ENCODE peak calls at places on chromosome 3, in nine cellular contexts. One of them, this sample, is unnamed.

GRCh38 chr3:23712656-23713559 is 92.8 kb upstream of the UBE2E1 start:
- DNase-seq in NCI-H69: peak; percentile 89
- DNase-seq in stomach: no peak
- DNase-seq in C1 segment of cervical spinal cord: no peak
- DNase-seq in G401: peak; percentile 97
- DNase-seq in stimulated activated CD4-positive, alpha-beta T cell treated with anti-CD3 and anti-CD28 coated beads, Interleukin-12 subunit alpha, Interleukin-12 subunit beta, amount 100 ng/mL, for 4 hours: no peak
- DNase-seq in NCI-H1092: peak; percentile 34
- DNase-seq in anterior cingulate cortex: no peak
- DNase-seq in LHCN-M2: peak; percentile 72
- DNase-seq in this sample: no peak

GRCh38 chr3:194089357-194090177 is 46.4 kb upstream of the HES1 start:
- DNase-seq in NCI-H69: peak; percentile 67
- DNase-seq in stomach: peak; percentile 40
- DNase-seq in C1 segment of cervical spinal cord: no peak
- DNase-seq in G401: no peak
- DNase-seq in stimulated activated CD4-positive, alpha-beta T cell treated with anti-CD3 and anti-CD28 coated beads, Interleukin-12 subunit alpha, Interleukin-12 subunit beta, amount 100 ng/mL, for 4 hours: no peak
- DNase-seq in NCI-H1092: no peak
- DNase-seq in anterior cingulate cortex: peak; percentile 52
- DNase-seq in LHCN-M2: peak; percentile 92
- DNase-seq in this sample: no peak

GRCh38 chr3:161420746-161421145 is 49.4 kb upstream of the SPTSSB start:
- DNase-seq in NCI-H69: peak; percentile 83
- DNase-seq in stomach: peak; percentile 62
- DNase-seq in C1 segment of cervical spinal cord: no peak
- DNase-seq in G401: no peak
- DNase-seq in stimulated activated CD4-positive, alpha-beta T cell treated with anti-CD3 and anti-CD28 coated beads, Interleukin-12 subunit alpha, Interleukin-12 subunit beta, amount 100 ng/mL, for 4 hours: no peak
- DNase-seq in NCI-H1092: no peak
- DNase-seq in anterior cingulate cortex: no peak
- DNase-seq in LHCN-M2: no peak
- DNase-seq in this sample: no peak

GRCh38 chr3:9721698-9722057 is 9.9 kb upstream of the BRPF1 start:
- DNase-seq in NCI-H69: no peak
- DNase-seq in stomach: no peak
- DNase-seq in C1 segment of cervical spinal cord: no peak
- DNase-seq in G401: no peak
- DNase-seq in stimulated activated CD4-positive, alpha-beta T cell treated with anti-CD3 and anti-CD28 coated beads, Interleukin-12 subunit alpha, Interleukin-12 subunit beta, amount 100 ng/mL, for 4 hours: no peak
- DNase-seq in NCI-H1092: no peak
- DNase-seq in anterior cingulate cortex: no peak
- DNase-seq in LHCN-M2: no peak
- DNase-seq in this sample: no peak

GRCh38 chr3:50333744-50334328 is 5.8 kb upstream of the TUSC2 start:
- DNase-seq in NCI-H69: no peak
- DNase-seq in stomach: no peak
- DNase-seq in C1 segment of cervical spinal cord: no peak
- DNase-seq in G401: no peak
- DNase-seq in stimulated activated CD4-positive, alpha-beta T cell treated with anti-CD3 and anti-CD28 coated beads, Interleukin-12 subunit alpha, Interleukin-12 subunit beta, amount 100 ng/mL, for 4 hours: no peak
- DNase-seq in NCI-H1092: no peak
- DNase-seq in anterior cingulate cortex: no peak
- DNase-seq in LHCN-M2: no peak
- DNase-seq in this sample: no peak

GRCh38 chr3:150249776-150250175 is 158.3 kb upstream of the TSC22D2 start:
- DNase-seq in NCI-H69: peak; percentile 89
- DNase-seq in stomach: no peak
- DNase-seq in C1 segment of cervical spinal cord: no peak
- DNase-seq in G401: no peak
- DNase-seq in stimulated activated CD4-positive, alpha-beta T cell treated with anti-CD3 and anti-CD28 coated beads, Interleukin-12 subunit alpha, Interleukin-12 subunit beta, amount 100 ng/mL, for 4 hours: no peak
- DNase-seq in NCI-H1092: no peak
- DNase-seq in anterior cingulate cortex: no peak
- DNase-seq in LHCN-M2: no peak
- DNase-seq in this sample: no peak

GRCh38 chr3:179149239-179149887 is 1.2 kb downstream of the PIK3CA start:
- DNase-seq in NCI-H69: peak; percentile 72
- DNase-seq in stomach: no peak
- DNase-seq in C1 segment of cervical spinal cord: peak; percentile 17
- DNase-seq in G401: peak; percentile 63
- DNase-seq in stimulated activated CD4-positive, alpha-beta T cell treated with anti-CD3 and anti-CD28 coated beads, Interleukin-12 subunit alpha, Interleukin-12 subunit beta, amount 100 ng/mL, for 4 hours: peak; percentile 16
- DNase-seq in NCI-H1092: no peak
- DNase-seq in anterior cingulate cortex: no peak
- DNase-seq in LHCN-M2: peak; percentile 15
- DNase-seq in this sample: no peak

GRCh38 chr3:31466016-31466415 is 66.7 kb upstream of the STT3B start:
- DNase-seq in NCI-H69: no peak
- DNase-seq in stomach: no peak
- DNase-seq in C1 segment of cervical spinal cord: no peak
- DNase-seq in G401: no peak
- DNase-seq in stimulated activated CD4-positive, alpha-beta T cell treated with anti-CD3 and anti-CD28 coated beads, Interleukin-12 subunit alpha, Interleukin-12 subunit beta, amount 100 ng/mL, for 4 hours: no peak
- DNase-seq in NCI-H1092: no peak
- DNase-seq in anterior cingulate cortex: no peak
- DNase-seq in LHCN-M2: peak; percentile 42
- DNase-seq in this sample: no peak

GRCh38 chr3:139113231-139113749 is 68.6 kb upstream of the PRR23C start:
- DNase-seq in NCI-H69: no peak
- DNase-seq in stomach: no peak
- DNase-seq in C1 segment of cervical spinal cord: no peak
- DNase-seq in G401: peak; percentile 18
- DNase-seq in stimulated activated CD4-positive, alpha-beta T cell treated with anti-CD3 and anti-CD28 coated beads, Interleukin-12 subunit alpha, Interleukin-12 subunit beta, amount 100 ng/mL, for 4 hours: no peak
- DNase-seq in NCI-H1092: no peak
- DNase-seq in anterior cingulate cortex: no peak
- DNase-seq in LHCN-M2: no peak
- DNase-seq in this sample: no peak

GRCh38 chr3:87437765-87438164 is 161.4 kb upstream of the POU1F1 start:
- DNase-seq in NCI-H69: no peak
- DNase-seq in stomach: no peak
- DNase-seq in C1 segment of cervical spinal cord: no peak
- DNase-seq in G401: no peak
- DNase-seq in stimulated activated CD4-positive, alpha-beta T cell treated with anti-CD3 and anti-CD28 coated beads, Interleukin-12 subunit alpha, Interleukin-12 subunit beta, amount 100 ng/mL, for 4 hours: no peak
- DNase-seq in NCI-H1092: no peak
- DNase-seq in anterior cingulate cortex: no peak
- DNase-seq in LHCN-M2: peak; percentile 7
- DNase-seq in this sample: no peak

GRCh38 chr3:40690696-40691597 is 166.2 kb downstream of the ZNF621 start:
- DNase-seq in NCI-H69: no peak
- DNase-seq in stomach: peak; percentile 88
- DNase-seq in C1 segment of cervical spinal cord: peak; percentile 75
- DNase-seq in G401: no peak
- DNase-seq in stimulated activated CD4-positive, alpha-beta T cell treated with anti-CD3 and anti-CD28 coated beads, Interleukin-12 subunit alpha, Interleukin-12 subunit beta, amount 100 ng/mL, for 4 hours: no peak
- DNase-seq in NCI-H1092: peak; percentile 72
- DNase-seq in anterior cingulate cortex: peak; percentile 10
- DNase-seq in LHCN-M2: no peak
- DNase-seq in this sample: no peak

GRCh38 chr3:192514754-192515660 is 212.3 kb downstream of the FGF12 start:
- DNase-seq in NCI-H69: peak; percentile 79
- DNase-seq in stomach: peak; percentile 31
- DNase-seq in C1 segment of cervical spinal cord: no peak
- DNase-seq in G401: peak; percentile 28
- DNase-seq in stimulated activated CD4-positive, alpha-beta T cell treated with anti-CD3 and anti-CD28 coated beads, Interleukin-12 subunit alpha, Interleukin-12 subunit beta, amount 100 ng/mL, for 4 hours: peak; percentile 0
- DNase-seq in NCI-H1092: peak; percentile 67
- DNase-seq in anterior cingulate cortex: no peak
- DNase-seq in LHCN-M2: no peak
- DNase-seq in this sample: no peak

GRCh38 chr3:146155022-146155421 is 6.0 kb downstream of the PLOD2 start:
- DNase-seq in NCI-H69: no peak
- DNase-seq in stomach: no peak
- DNase-seq in C1 segment of cervical spinal cord: no peak
- DNase-seq in G401: no peak
- DNase-seq in stimulated activated CD4-positive, alpha-beta T cell treated with anti-CD3 and anti-CD28 coated beads, Interleukin-12 subunit alpha, Interleukin-12 subunit beta, amount 100 ng/mL, for 4 hours: no peak
- DNase-seq in NCI-H1092: no peak
- DNase-seq in anterior cingulate cortex: no peak
- DNase-seq in LHCN-M2: no peak
- DNase-seq in this sample: no peak

GRCh38 chr3:189897406-189897805 is 223.3 kb downstream of the P3H2 start:
- DNase-seq in NCI-H69: no peak
- DNase-seq in stomach: no peak
- DNase-seq in C1 segment of cervical spinal cord: no peak
- DNase-seq in G401: no peak
- DNase-seq in stimulated activated CD4-positive, alpha-beta T cell treated with anti-CD3 and anti-CD28 coated beads, Interleukin-12 subunit alpha, Interleukin-12 subunit beta, amount 100 ng/mL, for 4 hours: no peak
- DNase-seq in NCI-H1092: no peak
- DNase-seq in anterior cingulate cortex: no peak
- DNase-seq in LHCN-M2: no peak
- DNase-seq in this sample: no peak

GRCh38 chr3:194040501-194041273 is 95.3 kb upstream of the HES1 start:
- DNase-seq in NCI-H69: peak; percentile 23
- DNase-seq in stomach: no peak
- DNase-seq in C1 segment of cervical spinal cord: no peak
- DNase-seq in G401: no peak
- DNase-seq in stimulated activated CD4-positive, alpha-beta T cell treated with anti-CD3 and anti-CD28 coated beads, Interleukin-12 subunit alpha, Interleukin-12 subunit beta, amount 100 ng/mL, for 4 hours: no peak
- DNase-seq in NCI-H1092: no peak
- DNase-seq in anterior cingulate cortex: no peak
- DNase-seq in LHCN-M2: no peak
- DNase-seq in this sample: no peak

GRCh38 chr3:69260216-69260787 is 125.6 kb downstream of the FRMD4B start:
- DNase-seq in NCI-H69: no peak
- DNase-seq in stomach: no peak
- DNase-seq in C1 segment of cervical spinal cord: no peak
- DNase-seq in G401: no peak
- DNase-seq in stimulated activated CD4-positive, alpha-beta T cell treated with anti-CD3 and anti-CD28 coated beads, Interleukin-12 subunit alpha, Interleukin-12 subunit beta, amount 100 ng/mL, for 4 hours: no peak
- DNase-seq in NCI-H1092: no peak
- DNase-seq in anterior cingulate cortex: no peak
- DNase-seq in LHCN-M2: no peak
- DNase-seq in this sample: no peak

GRCh38 chr3:29537889-29538609 is 257.2 kb downstream of the RBMS3 start:
- DNase-seq in NCI-H69: no peak
- DNase-seq in stomach: no peak
- DNase-seq in C1 segment of cervical spinal cord: no peak
- DNase-seq in G401: no peak
- DNase-seq in stimulated activated CD4-positive, alpha-beta T cell treated with anti-CD3 and anti-CD28 coated beads, Interleukin-12 subunit alpha, Interleukin-12 subunit beta, amount 100 ng/mL, for 4 hours: no peak
- DNase-seq in NCI-H1092: no peak
- DNase-seq in anterior cingulate cortex: no peak
- DNase-seq in LHCN-M2: no peak
- DNase-seq in this sample: no peak

GRCh38 chr3:195086341-195086740 is 184.6 kb downstream of the XXYLT1 start:
- DNase-seq in NCI-H69: no peak
- DNase-seq in stomach: no peak
- DNase-seq in C1 segment of cervical spinal cord: no peak
- DNase-seq in G401: no peak
- DNase-seq in stimulated activated CD4-positive, alpha-beta T cell treated with anti-CD3 and anti-CD28 coated beads, Interleukin-12 subunit alpha, Interleukin-12 subunit beta, amount 100 ng/mL, for 4 hours: no peak
- DNase-seq in NCI-H1092: no peak
- DNase-seq in anterior cingulate cortex: no peak
- DNase-seq in LHCN-M2: no peak
- DNase-seq in this sample: no peak

GRCh38 chr3:60073942-60074341 is 1024.1 kb upstream of the CFAP20DC start:
- DNase-seq in NCI-H69: no peak
- DNase-seq in stomach: no peak
- DNase-seq in C1 segment of cervical spinal cord: no peak
- DNase-seq in G401: no peak
- DNase-seq in stimulated activated CD4-positive, alpha-beta T cell treated with anti-CD3 and anti-CD28 coated beads, Interleukin-12 subunit alpha, Interleukin-12 subunit beta, amount 100 ng/mL, for 4 hours: no peak
- DNase-seq in NCI-H1092: no peak
- DNase-seq in anterior cingulate cortex: no peak
- DNase-seq in LHCN-M2: no peak
- DNase-seq in this sample: no peak

GRCh38 chr3:45606991-45607712 is 12.6 kb downstream of the LIMD1 start:
- DNase-seq in NCI-H69: no peak
- DNase-seq in stomach: no peak
- DNase-seq in C1 segment of cervical spinal cord: no peak
- DNase-seq in G401: no peak
- DNase-seq in stimulated activated CD4-positive, alpha-beta T cell treated with anti-CD3 and anti-CD28 coated beads, Interleukin-12 subunit alpha, Interleukin-12 subunit beta, amount 100 ng/mL, for 4 hours: no peak
- DNase-seq in NCI-H1092: no peak
- DNase-seq in anterior cingulate cortex: no peak
- DNase-seq in LHCN-M2: no peak
- DNase-seq in this sample: no peak

GRCh38 chr3:159620281-159620680 is 368.4 kb upstream of the IL12A start:
- DNase-seq in NCI-H69: no peak
- DNase-seq in stomach: no peak
- DNase-seq in C1 segment of cervical spinal cord: no peak
- DNase-seq in G401: no peak
- DNase-seq in stimulated activated CD4-positive, alpha-beta T cell treated with anti-CD3 and anti-CD28 coated beads, Interleukin-12 subunit alpha, Interleukin-12 subunit beta, amount 100 ng/mL, for 4 hours: no peak
- DNase-seq in NCI-H1092: no peak
- DNase-seq in anterior cingulate cortex: no peak
- DNase-seq in LHCN-M2: peak; percentile 21
- DNase-seq in this sample: no peak

GRCh38 chr3:50606596-50606995 is 5.0 kb downstream of the CISH start:
- DNase-seq in NCI-H69: no peak
- DNase-seq in stomach: no peak
- DNase-seq in C1 segment of cervical spinal cord: no peak
- DNase-seq in G401: no peak
- DNase-seq in stimulated activated CD4-positive, alpha-beta T cell treated with anti-CD3 and anti-CD28 coated beads, Interleukin-12 subunit alpha, Interleukin-12 subunit beta, amount 100 ng/mL, for 4 hours: no peak
- DNase-seq in NCI-H1092: no peak
- DNase-seq in anterior cingulate cortex: no peak
- DNase-seq in LHCN-M2: no peak
- DNase-seq in this sample: peak; percentile 23

GRCh38 chr3:99663981-99664380 is 25.6 kb downstream of the COL8A1 start:
- DNase-seq in NCI-H69: no peak
- DNase-seq in stomach: no peak
- DNase-seq in C1 segment of cervical spinal cord: no peak
- DNase-seq in G401: no peak
- DNase-seq in stimulated activated CD4-positive, alpha-beta T cell treated with anti-CD3 and anti-CD28 coated beads, Interleukin-12 subunit alpha, Interleukin-12 subunit beta, amount 100 ng/mL, for 4 hours: no peak
- DNase-seq in NCI-H1092: no peak
- DNase-seq in anterior cingulate cortex: no peak
- DNase-seq in LHCN-M2: no peak
- DNase-seq in this sample: no peak

GRCh38 chr3:37456270-37456708 is 281.9 kb upstream of the LRRFIP2 start:
- DNase-seq in NCI-H69: peak; percentile 47
- DNase-seq in stomach: peak; percentile 52
- DNase-seq in C1 segment of cervical spinal cord: no peak
- DNase-seq in G401: peak; percentile 18
- DNase-seq in stimulated activated CD4-positive, alpha-beta T cell treated with anti-CD3 and anti-CD28 coated beads, Interleukin-12 subunit alpha, Interleukin-12 subunit beta, amount 100 ng/mL, for 4 hours: no peak
- DNase-seq in NCI-H1092: no peak
- DNase-seq in anterior cingulate cortex: no peak
- DNase-seq in LHCN-M2: peak; percentile 20
- DNase-seq in this sample: no peak

GRCh38 chr3:139677341-139678155 is at the start of gene NMNAT3:
- DNase-seq in NCI-H69: peak; percentile 90
- DNase-seq in stomach: peak; percentile 88
- DNase-seq in C1 segment of cervical spinal cord: peak; percentile 64
- DNase-seq in G401: peak; percentile 80
- DNase-seq in stimulated activated CD4-positive, alpha-beta T cell treated with anti-CD3 and anti-CD28 coated beads, Interleukin-12 subunit alpha, Interleukin-12 subunit beta, amount 100 ng/mL, for 4 hours: peak; percentile 83
- DNase-seq in NCI-H1092: peak; percentile 88
- DNase-seq in anterior cingulate cortex: peak; percentile 72
- DNase-seq in LHCN-M2: no peak
- DNase-seq in this sample: peak; percentile 74

GRCh38 chr3:192082733-192083660 is 622.0 kb downstream of the PYDC2 start:
- DNase-seq in NCI-H69: peak; percentile 64
- DNase-seq in stomach: no peak
- DNase-seq in C1 segment of cervical spinal cord: no peak
- DNase-seq in G401: no peak
- DNase-seq in stimulated activated CD4-positive, alpha-beta T cell treated with anti-CD3 and anti-CD28 coated beads, Interleukin-12 subunit alpha, Interleukin-12 subunit beta, amount 100 ng/mL, for 4 hours: no peak
- DNase-seq in NCI-H1092: no peak
- DNase-seq in anterior cingulate cortex: no peak
- DNase-seq in LHCN-M2: no peak
- DNase-seq in this sample: no peak

GRCh38 chr3:185205865-185206264 is 48.0 kb downstream of the EHHADH start:
- DNase-seq in NCI-H69: no peak
- DNase-seq in stomach: no peak
- DNase-seq in C1 segment of cervical spinal cord: no peak
- DNase-seq in G401: no peak
- DNase-seq in stimulated activated CD4-positive, alpha-beta T cell treated with anti-CD3 and anti-CD28 coated beads, Interleukin-12 subunit alpha, Interleukin-12 subunit beta, amount 100 ng/mL, for 4 hours: no peak
- DNase-seq in NCI-H1092: no peak
- DNase-seq in anterior cingulate cortex: no peak
- DNase-seq in LHCN-M2: no peak
- DNase-seq in this sample: no peak

GRCh38 chr3:139202226-139202958 is 141.4 kb upstream of the MRPS22 start:
- DNase-seq in NCI-H69: peak; percentile 1
- DNase-seq in stomach: no peak
- DNase-seq in C1 segment of cervical spinal cord: peak; percentile 4
- DNase-seq in G401: no peak
- DNase-seq in stimulated activated CD4-positive, alpha-beta T cell treated with anti-CD3 and anti-CD28 coated beads, Interleukin-12 subunit alpha, Interleukin-12 subunit beta, amount 100 ng/mL, for 4 hours: no peak
- DNase-seq in NCI-H1092: no peak
- DNase-seq in anterior cingulate cortex: peak; percentile 15
- DNase-seq in LHCN-M2: peak; percentile 83
- DNase-seq in this sample: no peak

GRCh38 chr3:193734737-193735366 is 141.8 kb downstream of the OPA1 start:
- DNase-seq in NCI-H69: no peak
- DNase-seq in stomach: no peak
- DNase-seq in C1 segment of cervical spinal cord: no peak
- DNase-seq in G401: no peak
- DNase-seq in stimulated activated CD4-positive, alpha-beta T cell treated with anti-CD3 and anti-CD28 coated beads, Interleukin-12 subunit alpha, Interleukin-12 subunit beta, amount 100 ng/mL, for 4 hours: no peak
- DNase-seq in NCI-H1092: no peak
- DNase-seq in anterior cingulate cortex: no peak
- DNase-seq in LHCN-M2: no peak
- DNase-seq in this sample: no peak

GRCh38 chr3:72185549-72186484 is 400.9 kb upstream of the PROK2 start:
- DNase-seq in NCI-H69: peak; percentile 8
- DNase-seq in stomach: no peak
- DNase-seq in C1 segment of cervical spinal cord: no peak
- DNase-seq in G401: no peak
- DNase-seq in stimulated activated CD4-positive, alpha-beta T cell treated with anti-CD3 and anti-CD28 coated beads, Interleukin-12 subunit alpha, Interleukin-12 subunit beta, amount 100 ng/mL, for 4 hours: peak; percentile 7
- DNase-seq in NCI-H1092: no peak
- DNase-seq in anterior cingulate cortex: no peak
- DNase-seq in LHCN-M2: peak; percentile 97
- DNase-seq in this sample: no peak

GRCh38 chr3:65855370-65856100 is 183.2 kb downstream of the MAGI1 start:
- DNase-seq in NCI-H69: peak; percentile 49
- DNase-seq in stomach: no peak
- DNase-seq in C1 segment of cervical spinal cord: no peak
- DNase-seq in G401: no peak
- DNase-seq in stimulated activated CD4-positive, alpha-beta T cell treated with anti-CD3 and anti-CD28 coated beads, Interleukin-12 subunit alpha, Interleukin-12 subunit beta, amount 100 ng/mL, for 4 hours: no peak
- DNase-seq in NCI-H1092: no peak
- DNase-seq in anterior cingulate cortex: no peak
- DNase-seq in LHCN-M2: peak; percentile 32
- DNase-seq in this sample: no peak